ENCODE peak calls at places on chromosomes 7 and 10, in seven cellular contexts. J, I, Y, E, Q, N and F are unnamed samples. For H3K4me1, the result is how much of the 10 kb centered on the place peaks cover.

GRCh38 chr10:51683031-51683830 is 16.2 kb downstream of the CSTF2T start:
- DNase-seq in J (no peak), I (no peak), Y (no peak), E (no peak), Q (no peak), N (no peak), F (no peak)

GRCh38 chr10:88077977-88078376 is 214.6 kb downstream of the PTEN start:
- DNase-seq in J (no peak), I (no peak), Y (no peak), E (no peak), Q (no peak), N (no peak), F (no peak)

GRCh38 chr10:77899080-77899477 is 27.5 kb downstream of the DLG5 start:
- DNase-seq in J (no peak), I (peak), Y (no peak), E (no peak), Q (no peak), N (no peak), F (no peak)

GRCh38 chr7:128963327-128963757 is 25.6 kb downstream of the IRF5 start:
- DNase-seq in J (peak), I (no peak), Y (peak), E (no peak), Q (no peak), N (no peak), F (no peak)

GRCh38 chr7:20858913-20859312 is 72.2 kb upstream of the SP8 start:
- DNase-seq in J (no peak), I (no peak), Y (no peak), E (no peak), Q (no peak), N (no peak), F (no peak)

GRCh38 chr7:38813797-38814196 is 95.2 kb downstream of the VPS41 start:
- DNase-seq in J (no peak), I (no peak), Y (no peak), E (no peak), Q (no peak), N (no peak), F (no peak)

GRCh38 chr7:23404546-23405239 is 65.6 kb downstream of the IGF2BP3 start:
- DNase-seq in J (no peak), I (no peak), Y (no peak), E (no peak), Q (no peak), N (no peak), F (no peak)

GRCh38 chr7:36911788-36912187 is 187.5 kb upstream of the AOAH start:
- DNase-seq in J (no peak), I (peak), Y (no peak), E (no peak), Q (no peak), N (no peak), F (no peak)

GRCh38 chr10:131006458-131007256 is 304.9 kb downstream of the TCERG1L start:
- DNase-seq in J (no peak), I (no peak), Y (no peak), E (no peak), Q (no peak), N (no peak), F (no peak)

GRCh38 chr10:88582806-88583583 is at the start of gene RNLS:
- DNase-seq in J (peak), I (peak), Y (peak), E (peak), Q (peak), N (no peak), F (peak)

GRCh38 chr7:84548366-84549085 is 353.9 kb upstream of the SEMA3A start:
- DNase-seq in J (no peak), I (no peak), Y (no peak), E (no peak), Q (no peak), N (no peak), F (no peak)

GRCh38 chr7:91082854-91083495 is 181.3 kb upstream of the FZD1 start:
- DNase-seq in J (peak), I (peak), Y (no peak), E (no peak), Q (no peak), N (no peak), F (no peak)

GRCh38 chr10:73890261-73890660 is 15.9 kb upstream of the CAMK2G start:
- DNase-seq in J (no peak), I (no peak), Y (no peak), E (no peak), Q (no peak), N (no peak), F (no peak)
- H3K4me1 ChIP-seq in J (under half), I (half or more), Y (under half), E (under half), Q (under half), N (under half), F (under half)

GRCh38 chr7:17320642-17321041 is 22.2 kb downstream of the AHR start:
- DNase-seq in J (no peak), I (peak), Y (no peak), E (no peak), Q (no peak), N (no peak), F (no peak)
- H3K4me1 ChIP-seq in J (under half), I (half or more), Y (under half), E (under half), Q (under half), N (under half), F (under half)

GRCh38 chr7:50216626-50217025 is 87.9 kb upstream of the IKZF1 start:
- DNase-seq in J (no peak), I (no peak), Y (no peak), E (no peak), Q (no peak), N (no peak), F (no peak)
- H3K4me1 ChIP-seq in J (under half), I (under half), Y (half or more), E (under half), Q (under half), N (under half), F (under half)

GRCh38 chr10:99984201-99984600 is 25.5 kb downstream of the DNMBP start:
- DNase-seq in J (peak), I (no peak), Y (no peak), E (no peak), Q (no peak), N (no peak), F (no peak)

GRCh38 chr10:99981581-99982199 is 28.1 kb downstream of the DNMBP start:
- DNase-seq in J (no peak), I (no peak), Y (no peak), E (no peak), Q (no peak), N (peak), F (no peak)

GRCh38 chr10:99982728-99983127 is 27.0 kb downstream of the DNMBP start:
- DNase-seq in J (no peak), I (no peak), Y (no peak), E (no peak), Q (no peak), N (no peak), F (no peak)

GRCh38 chr10:99984635-99985034 is 25.1 kb downstream of the DNMBP start:
- DNase-seq in J (no peak), I (no peak), Y (no peak), E (no peak), Q (no peak), N (no peak), F (no peak)

GRCh38 chr10:99983280-99983988 is 26.3 kb downstream of the DNMBP start:
- DNase-seq in J (no peak), I (no peak), Y (no peak), E (peak), Q (no peak), N (no peak), F (no peak)
- H3K4me1 ChIP-seq in J (under half), I (under half), Y (under half), E (half or more), Q (under half), N (half or more), F (under half)

DNA sequence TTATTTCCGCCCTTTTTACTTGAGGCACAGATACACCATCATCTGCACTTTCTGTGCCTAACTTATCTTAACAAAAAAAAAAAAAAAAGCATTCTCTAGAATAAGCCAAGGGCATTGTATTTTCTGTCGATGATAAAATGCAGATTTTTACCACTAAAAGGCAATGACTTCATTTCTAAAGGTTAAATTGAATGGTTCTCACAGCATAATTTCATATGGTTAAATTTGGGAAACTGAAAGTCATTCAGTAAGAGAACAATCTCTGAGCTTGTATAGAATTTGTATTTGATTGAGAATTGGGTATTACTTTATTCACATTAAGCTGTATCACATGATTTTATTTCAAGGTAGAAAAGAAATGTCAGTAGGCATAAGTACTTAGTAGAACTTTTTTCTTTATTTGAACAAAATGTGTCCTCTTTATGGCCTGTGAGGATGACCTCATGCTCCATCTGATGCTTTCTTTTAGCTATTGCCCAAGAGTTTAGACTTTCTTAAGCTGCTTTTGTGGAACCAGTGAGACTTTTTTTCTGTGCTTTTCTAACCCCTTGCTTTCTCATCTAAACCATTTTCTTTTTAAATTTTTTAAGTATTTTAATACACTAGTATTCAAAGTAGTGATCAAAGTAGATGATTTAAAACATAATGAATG is 110.3 kb downstream of the LRRC4 start:
- DNase-seq in J (no peak), I (peak), Y (no peak), E (no peak), Q (no peak), N (no peak), F (no peak)
- H3K4me1 ChIP-seq in J (under half), I (under half), Y (under half), E (under half), Q (under half), N (under half), F (under half)

DNA sequence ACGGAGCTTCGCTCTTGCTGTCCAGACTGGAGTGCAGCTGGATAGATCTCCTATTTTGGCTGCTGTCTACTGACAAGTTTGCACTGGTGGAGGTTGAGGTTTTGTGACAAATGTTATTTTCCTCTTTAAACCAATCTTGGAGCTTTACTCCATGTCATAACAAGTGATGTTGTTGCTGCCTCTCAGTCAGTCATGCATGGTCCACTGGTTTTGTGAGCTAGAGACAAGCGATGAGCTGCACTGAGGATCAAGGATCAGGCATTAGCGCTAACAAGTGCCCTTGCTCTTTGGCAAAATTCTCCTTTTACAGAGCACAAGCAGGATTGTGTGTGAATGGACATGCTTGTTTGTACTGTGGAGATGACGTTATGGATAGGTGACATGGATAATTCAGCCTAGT is 780 bp upstream of the WDFY4 start:
- DNase-seq in J (no peak), I (no peak), Y (no peak), E (no peak), Q (no peak), N (no peak), F (no peak)
- H3K4me1 ChIP-seq in J (under half), I (under half), Y (under half), E (under half), Q (under half), N (under half), F (under half)

GRCh38 chr10:22314852-22315251 is 1.3 kb upstream of the COMMD3 start:
- DNase-seq in J (no peak), I (no peak), Y (no peak), E (no peak), Q (no peak), N (no peak), F (no peak)

GRCh38 chr10:22317121-22317370 is 858 bp downstream of the COMMD3 start:
- DNase-seq in J (peak), I (no peak), Y (no peak), E (no peak), Q (no peak), N (no peak), F (no peak)

GRCh38 chr10:22317771-22318565 is 1.8 kb downstream of the COMMD3 start:
- DNase-seq in J (peak), I (no peak), Y (no peak), E (no peak), Q (no peak), N (no peak), F (no peak)

GRCh38 chr10:22316286-22317120 is at the start of gene COMMD3:
- DNase-seq in J (peak), I (peak), Y (peak), E (peak), Q (peak), N (peak), F (peak)

DNA sequence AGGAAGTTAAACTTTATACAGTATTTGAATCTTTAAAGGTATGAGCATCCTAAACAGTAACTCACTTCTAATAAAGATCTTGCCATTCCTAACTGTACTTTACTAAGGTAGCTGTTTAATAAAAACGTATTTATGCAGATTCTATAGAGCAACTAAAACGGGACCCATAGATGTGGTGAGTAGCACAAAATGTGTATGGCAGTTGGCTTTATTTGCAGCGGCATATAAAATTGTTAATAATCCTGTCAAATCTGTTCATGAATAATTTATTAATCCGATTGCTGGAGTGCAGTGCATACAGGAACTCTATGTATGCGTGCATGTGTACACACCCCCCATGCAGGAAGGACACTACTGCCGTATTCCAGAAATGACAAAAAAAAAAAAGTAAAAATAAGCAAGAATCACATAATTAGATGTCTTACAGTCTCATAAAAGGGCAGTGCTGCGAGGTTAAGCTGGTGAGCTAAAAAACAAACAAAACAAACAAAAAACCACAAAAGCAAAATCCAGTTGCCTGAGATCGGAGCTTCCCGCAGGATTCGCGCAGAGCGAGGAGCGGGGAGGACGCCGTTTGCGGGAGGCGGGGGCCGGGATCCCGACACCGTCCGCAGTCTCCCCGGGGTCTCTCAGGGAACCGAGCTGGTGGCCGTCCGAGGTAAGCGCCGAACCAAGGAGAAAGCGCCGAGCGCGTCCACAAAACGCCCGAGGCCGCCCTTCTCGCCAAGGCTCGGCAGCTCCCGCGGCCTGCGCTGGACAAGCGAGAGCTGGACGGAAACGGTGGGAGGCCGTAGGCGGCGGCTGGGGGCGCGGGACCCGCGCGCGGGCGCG is 518 bp upstream of the COMMD3 start:
- DNase-seq in J (no peak), I (no peak), Y (no peak), E (no peak), Q (no peak), N (no peak), F (peak)
- H3K4me1 ChIP-seq in J (under half), I (under half), Y (under half), E (under half), Q (under half), N (under half), F (under half)

GRCh38 chr7:130990178-130990832 is 256.3 kb upstream of the KLF14 start:
- DNase-seq in J (no peak), I (no peak), Y (peak), E (no peak), Q (no peak), N (no peak), F (peak)

GRCh38 chr7:130989006-130989795 is 255.2 kb upstream of the KLF14 start:
- DNase-seq in J (no peak), I (no peak), Y (peak), E (no peak), Q (no peak), N (no peak), F (no peak)

GRCh38 chr7:130986271-130986690 is 252.3 kb upstream of the KLF14 start:
- DNase-seq in J (no peak), I (no peak), Y (peak), E (peak), Q (no peak), N (no peak), F (no peak)

GRCh38 chr7:130987092-130987491 is 253.1 kb upstream of the KLF14 start:
- DNase-seq in J (no peak), I (peak), Y (no peak), E (no peak), Q (no peak), N (no peak), F (no peak)

DNA sequence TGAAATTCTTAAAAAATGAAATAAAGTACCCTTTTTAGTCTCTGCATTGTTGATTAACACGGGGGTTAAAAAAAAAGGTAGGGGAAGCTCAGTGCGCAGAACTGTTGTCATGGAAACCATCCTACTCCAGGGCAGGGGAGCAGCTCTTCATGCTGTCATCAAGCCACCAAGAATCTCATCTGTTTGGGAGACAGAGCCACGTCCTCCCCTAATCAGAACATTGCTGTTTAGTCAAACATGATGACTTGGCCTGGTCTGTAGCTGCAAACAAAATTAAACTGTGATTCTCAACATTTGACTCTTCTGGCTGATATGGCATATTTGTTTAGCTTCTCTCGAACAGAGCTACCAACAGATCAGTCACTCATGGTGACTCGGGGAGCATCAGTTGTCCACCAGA is 254.4 kb upstream of the KLF14 start:
- DNase-seq in J (no peak), I (no peak), Y (peak), E (no peak), Q (no peak), N (no peak), F (no peak)
- H3K4me1 ChIP-seq in J (under half), I (half or more), Y (half or more), E (half or more), Q (half or more), N (under half), F (half or more)

DNA sequence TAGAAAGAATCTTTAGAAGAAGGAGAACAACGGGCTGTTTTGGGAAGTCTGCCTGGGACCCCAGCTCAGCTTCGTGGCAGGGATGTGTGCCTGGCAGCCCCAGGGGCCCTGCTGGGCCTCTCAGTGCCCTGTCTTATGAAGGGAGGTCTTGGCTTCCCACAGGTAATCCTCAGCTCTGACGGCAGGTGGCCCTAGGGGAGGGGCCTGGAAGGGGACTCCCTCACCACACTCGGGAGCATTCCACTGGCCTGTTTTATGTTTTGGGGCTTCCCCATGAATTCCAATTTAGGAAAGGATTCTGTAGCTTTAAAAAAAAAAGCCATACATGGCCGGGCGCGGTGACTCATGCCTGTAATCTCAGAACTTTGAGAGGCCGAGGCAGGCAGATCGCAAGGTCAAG is 3.0 kb upstream of the DMBT1 start:
- DNase-seq in J (no peak), I (no peak), Y (no peak), E (no peak), Q (no peak), N (no peak), F (no peak)
- H3K4me1 ChIP-seq in J (under half), I (under half), Y (under half), E (under half), Q (under half), N (under half), F (under half)